ENCODE peak calls at places on chromosomes 11 and 22, in eight cellular contexts. D is neuronal stem cell, B is ovary, W is SK-N-SH, U is IMR-90, S is NCI-H1092 treated with DMSO at 0.1 percent for 48 hours, N is astrocyte of the cerebellum, E is uterus. Y is an unnamed sample.
A peak's percentile ranks its signal among the peaks of the same experiment; 100 is the strongest.

GRCh38 chr11:132056689-132057088 is 686.3 kb downstream of the NTM start:
- DNase-seq in D (no peak), B (no peak), W (no peak), U (peak; percentile 95), S (no peak), N (peak; percentile 52), E (no peak), Y (peak; percentile 72)

GRCh38 chr11:77129069-77129840 is 1.2 kb downstream of the MYO7A start:
- DNase-seq in D (no peak), B (no peak), W (no peak), U (no peak), S (no peak), N (no peak), E (no peak), Y (no peak)

GRCh38 chr11:117145393-117145761 is 1.3 kb downstream of the PAFAH1B2 start:
- DNase-seq in D (peak; percentile 4), B (no peak), W (peak; percentile 61), U (peak; percentile 32), S (peak; percentile 7), N (peak; percentile 16), E (peak; percentile 56), Y (peak; percentile 52)

GRCh38 chr22:46936378-46936916 is 174.0 kb downstream of the TBC1D22A start:
- DNase-seq in D (no peak), B (no peak), W (no peak), U (no peak), S (no peak), N (peak; percentile 36), E (no peak), Y (no peak)

GRCh38 chr11:72626637-72626936 is 47.6 kb downstream of the PDE2A start:
- DNase-seq in D (no peak), B (no peak), W (no peak), U (no peak), S (no peak), N (no peak), E (no peak), Y (no peak)

GRCh38 chr22:18012528-18012927 is 11.8 kb downstream of the MICAL3 start:
- DNase-seq in D (no peak), B (no peak), W (no peak), U (peak; percentile 62), S (no peak), N (no peak), E (no peak), Y (peak; percentile 69)

GRCh38 chr22:42326786-42327185 is 56.3 kb upstream of the TCF20 start:
- DNase-seq in D (no peak), B (no peak), W (no peak), U (peak; percentile 54), S (no peak), N (no peak), E (no peak), Y (no peak)

GRCh38 chr11:71268706-71269321 is 16.4 kb upstream of the SHANK2 start:
- DNase-seq in D (no peak), B (no peak), W (no peak), U (no peak), S (no peak), N (no peak), E (no peak), Y (no peak)

GRCh38 chr22:25777411-25777810 is 35.4 kb downstream of the MYO18B start:
- DNase-seq in D (no peak), B (no peak), W (no peak), U (no peak), S (no peak), N (no peak), E (no peak), Y (no peak)

GRCh38 chr11:8766993-8767374 is 84.4 kb downstream of the RPL27A start:
- DNase-seq in D (no peak), B (no peak), W (no peak), U (no peak), S (no peak), N (no peak), E (no peak), Y (no peak)

GRCh38 chr11:70503878-70504240 is 105.5 kb downstream of the CTTN start:
- DNase-seq in D (no peak), B (no peak), W (peak; percentile 63), U (no peak), S (peak; percentile 89), N (no peak), E (no peak), Y (no peak)

GRCh38 chr11:83827940-83828554 is 541.9 kb upstream of the CCDC90B start:
- DNase-seq in D (peak; percentile 31), B (no peak), W (peak; percentile 30), U (peak; percentile 52), S (peak; percentile 30), N (peak; percentile 32), E (no peak), Y (peak; percentile 69)

GRCh38 chr11:125451400-125452124 is 44.5 kb downstream of the FEZ1 start:
- DNase-seq in D (peak; percentile 76), B (peak; percentile 45), W (peak; percentile 80), U (peak; percentile 25), S (peak; percentile 64), N (no peak), E (peak; percentile 28), Y (peak; percentile 61)

GRCh38 chr22:41447435-41448188 is 1.0 kb upstream of the TOB2 start:
- DNase-seq in D (peak; percentile 75), B (peak; percentile 77), W (peak; percentile 50), U (peak; percentile 50), S (peak; percentile 76), N (no peak), E (peak; percentile 67), Y (peak; percentile 71)

GRCh38 chr11:69330330-69330729 is 36.4 kb downstream of the MYEOV start:
- DNase-seq in D (no peak), B (no peak), W (no peak), U (no peak), S (no peak), N (no peak), E (no peak), Y (no peak)

GRCh38 chr11:134557571-134558257 is 145.7 kb upstream of the B3GAT1 start:
- DNase-seq in D (no peak), B (no peak), W (no peak), U (no peak), S (no peak), N (no peak), E (no peak), Y (no peak)

GRCh38 chr22:37485006-37485713 is 1.0 kb downstream of the MFNG start:
- DNase-seq in D (no peak), B (no peak), W (no peak), U (no peak), S (no peak), N (no peak), E (no peak), Y (no peak)

GRCh38 chr22:46892866-46893265 is 130.4 kb downstream of the TBC1D22A start:
- DNase-seq in D (no peak), B (no peak), W (no peak), U (no peak), S (no peak), N (no peak), E (no peak), Y (no peak)

GRCh38 chr11:101718406-101718805 is 134.6 kb upstream of the TRPC6 start:
- DNase-seq in D (no peak), B (no peak), W (no peak), U (peak; percentile 89), S (no peak), N (no peak), E (no peak), Y (no peak)

GRCh38 chr11:133934599-133935550 is 21.9 kb downstream of the IGSF9B start:
- DNase-seq in D (peak; percentile 69), B (no peak), W (peak; percentile 87), U (peak; percentile 19), S (no peak), N (no peak), E (no peak), Y (no peak)

GRCh38 chr11:2577071-2578005 is 122.5 kb downstream of the KCNQ1OT1 start:
- DNase-seq in D (no peak), B (peak; percentile 14), W (peak; percentile 25), U (no peak), S (no peak), N (no peak), E (peak; percentile 10), Y (no peak)

GRCh38 chr11:126072141-126072741 is 9.6 kb upstream of the CDON start:
- DNase-seq in D (no peak), B (no peak), W (no peak), U (no peak), S (no peak), N (no peak), E (no peak), Y (no peak)

GRCh38 chr11:32962016-32962415 is 53.7 kb upstream of the DEPDC7 start:
- DNase-seq in D (no peak), B (no peak), W (no peak), U (peak; percentile 10), S (no peak), N (peak; percentile 4), E (no peak), Y (peak; percentile 63)

GRCh38 chr22:48897638-48897954 is 930.1 kb downstream of the BRD1 start:
- DNase-seq in D (no peak), B (no peak), W (no peak), U (no peak), S (no peak), N (no peak), E (no peak), Y (no peak)

GRCh38 chr11:2802389-2803185 is 83.0 kb downstream of the CDKN1C start:
- DNase-seq in D (no peak), B (peak; percentile 17), W (no peak), U (no peak), S (peak; percentile 23), N (no peak), E (peak; percentile 12), Y (no peak)

Y was measured in choroid plexus epithelial cell.